ENCODE peak calls at places on chromosomes 11 and 22, in five cellular contexts. One of them, this sample, is unnamed. For H3K27me3, the result is how much of the 10 kb centered on the place peaks cover.

GRCh38 chr22:48806227-48806781 is 1021.4 kb downstream of the BRD1 start:
- DNase-seq in PC-3: no peak
- DNase-seq in cardiac muscle cell: no peak
- DNase-seq in CD8-positive, alpha-beta memory T cell: no peak
- DNase-seq in left ventricle myocardium inferior: no peak
- DNase-seq in this sample: no peak

GRCh38 chr11:8870461-8871282 is 40.3 kb upstream of the AKIP1 start:
- DNase-seq in PC-3: peak
- DNase-seq in cardiac muscle cell: peak
- DNase-seq in CD8-positive, alpha-beta memory T cell: no peak
- DNase-seq in left ventricle myocardium inferior: peak
- DNase-seq in this sample: peak

GRCh38 chr11:782264-783174 is 5.2 kb upstream of the GATD1 start:
- DNase-seq in PC-3: no peak
- DNase-seq in cardiac muscle cell: no peak
- DNase-seq in CD8-positive, alpha-beta memory T cell: no peak
- DNase-seq in left ventricle myocardium inferior: no peak
- DNase-seq in this sample: no peak

GRCh38 chr11:2219318-2220017 is 47.9 kb upstream of the TH start:
- DNase-seq in PC-3: no peak
- DNase-seq in cardiac muscle cell: no peak
- DNase-seq in CD8-positive, alpha-beta memory T cell: no peak
- DNase-seq in left ventricle myocardium inferior: no peak
- DNase-seq in this sample: no peak

GRCh38 chr11:106131998-106132397 is 54.5 kb downstream of the AASDHPPT start:
- DNase-seq in PC-3: no peak
- DNase-seq in cardiac muscle cell: no peak
- DNase-seq in CD8-positive, alpha-beta memory T cell: no peak
- DNase-seq in left ventricle myocardium inferior: no peak
- DNase-seq in this sample: no peak

GRCh38 chr11:121669422-121669821 is 216.7 kb upstream of the SORL1-AS1 start:
- DNase-seq in PC-3: peak
- DNase-seq in cardiac muscle cell: no peak
- DNase-seq in CD8-positive, alpha-beta memory T cell: no peak
- DNase-seq in left ventricle myocardium inferior: no peak
- DNase-seq in this sample: no peak

GRCh38 chr11:76234704-76235232 is 28.5 kb upstream of the WNT11 start:
- DNase-seq in PC-3: no peak
- DNase-seq in cardiac muscle cell: no peak
- DNase-seq in CD8-positive, alpha-beta memory T cell: no peak
- DNase-seq in left ventricle myocardium inferior: peak
- DNase-seq in this sample: no peak

GRCh38 chr11:134802598-134802997 is 390.6 kb upstream of the B3GAT1 start:
- DNase-seq in PC-3: no peak
- DNase-seq in cardiac muscle cell: no peak
- DNase-seq in CD8-positive, alpha-beta memory T cell: no peak
- DNase-seq in left ventricle myocardium inferior: no peak
- DNase-seq in this sample: no peak

GRCh38 chr11:57134284-57134683 is 47.5 kb upstream of the LRRC55 start:
- DNase-seq in PC-3: no peak
- DNase-seq in cardiac muscle cell: no peak
- DNase-seq in CD8-positive, alpha-beta memory T cell: no peak
- DNase-seq in left ventricle myocardium inferior: no peak
- DNase-seq in this sample: no peak

GRCh38 chr11:92941676-92942571 is 27.5 kb upstream of the MTNR1B start:
- DNase-seq in PC-3: peak
- DNase-seq in cardiac muscle cell: peak
- DNase-seq in CD8-positive, alpha-beta memory T cell: no peak
- DNase-seq in left ventricle myocardium inferior: no peak
- DNase-seq in this sample: no peak

GRCh38 chr11:3671334-3672254 is at the start of gene CHRNA10:
- DNase-seq in PC-3: no peak
- DNase-seq in cardiac muscle cell: no peak
- DNase-seq in CD8-positive, alpha-beta memory T cell: no peak
- DNase-seq in left ventricle myocardium inferior: no peak
- DNase-seq in this sample: no peak

GRCh38 chr11:66176650-66177049 is 91.8 kb upstream of the RAB1B start:
- DNase-seq in PC-3: peak
- DNase-seq in cardiac muscle cell: no peak
- DNase-seq in CD8-positive, alpha-beta memory T cell: no peak
- DNase-seq in left ventricle myocardium inferior: no peak
- DNase-seq in this sample: no peak

GRCh38 chr11:9569588-9570164 is 3.8 kb upstream of the WEE1 start:
- DNase-seq in PC-3: no peak
- DNase-seq in cardiac muscle cell: no peak
- DNase-seq in CD8-positive, alpha-beta memory T cell: no peak
- DNase-seq in left ventricle myocardium inferior: no peak
- DNase-seq in this sample: no peak

GRCh38 chr11:114228401-114229061 is 67.7 kb upstream of the NNMT start:
- DNase-seq in PC-3: no peak
- DNase-seq in cardiac muscle cell: no peak
- DNase-seq in CD8-positive, alpha-beta memory T cell: no peak
- DNase-seq in left ventricle myocardium inferior: no peak
- DNase-seq in this sample: no peak

GRCh38 chr11:114229062-114229450 is 67.1 kb upstream of the NNMT start:
- DNase-seq in PC-3: no peak
- DNase-seq in cardiac muscle cell: no peak
- DNase-seq in CD8-positive, alpha-beta memory T cell: no peak
- DNase-seq in left ventricle myocardium inferior: no peak
- DNase-seq in this sample: no peak

GRCh38 chr11:114230031-114230430 is 66.2 kb upstream of the NNMT start:
- DNase-seq in PC-3: no peak
- DNase-seq in cardiac muscle cell: no peak
- DNase-seq in CD8-positive, alpha-beta memory T cell: no peak
- DNase-seq in left ventricle myocardium inferior: no peak
- DNase-seq in this sample: no peak

GRCh38 chr11:114225662-114226061 is 70.5 kb upstream of the NNMT start:
- DNase-seq in PC-3: no peak
- DNase-seq in cardiac muscle cell: no peak
- DNase-seq in CD8-positive, alpha-beta memory T cell: no peak
- DNase-seq in left ventricle myocardium inferior: no peak
- DNase-seq in this sample: no peak

GRCh38 chr11:114226283-114226859 is 69.8 kb upstream of the NNMT start:
- DNase-seq in PC-3: no peak
- DNase-seq in cardiac muscle cell: no peak
- DNase-seq in CD8-positive, alpha-beta memory T cell: no peak
- DNase-seq in left ventricle myocardium inferior: no peak
- DNase-seq in this sample: no peak
- H3K27me3 ChIP-seq in PC-3: half or more
- H3K27me3 ChIP-seq in cardiac muscle cell: under half
- H3K27me3 ChIP-seq in CD8-positive, alpha-beta memory T cell: under half
- H3K27me3 ChIP-seq in left ventricle myocardium inferior: under half
- H3K27me3 ChIP-seq in this sample: under half

GRCh38 chr11:11733246-11733763 is 108.5 kb upstream of the USP47 start:
- DNase-seq in PC-3: peak
- DNase-seq in cardiac muscle cell: no peak
- DNase-seq in CD8-positive, alpha-beta memory T cell: no peak
- DNase-seq in left ventricle myocardium inferior: no peak
- DNase-seq in this sample: no peak

GRCh38 chr11:11728371-11728770 is 106.6 kb upstream of the GALNT18 start:
- DNase-seq in PC-3: no peak
- DNase-seq in cardiac muscle cell: no peak
- DNase-seq in CD8-positive, alpha-beta memory T cell: no peak
- DNase-seq in left ventricle myocardium inferior: no peak
- DNase-seq in this sample: no peak

GRCh38 chr11:11732116-11732515 is 109.7 kb upstream of the USP47 start:
- DNase-seq in PC-3: no peak
- DNase-seq in cardiac muscle cell: no peak
- DNase-seq in CD8-positive, alpha-beta memory T cell: no peak
- DNase-seq in left ventricle myocardium inferior: no peak
- DNase-seq in this sample: no peak

GRCh38 chr11:11735586-11735985 is 106.2 kb upstream of the USP47 start:
- DNase-seq in PC-3: no peak
- DNase-seq in cardiac muscle cell: no peak
- DNase-seq in CD8-positive, alpha-beta memory T cell: no peak
- DNase-seq in left ventricle myocardium inferior: no peak
- DNase-seq in this sample: no peak

DNA sequence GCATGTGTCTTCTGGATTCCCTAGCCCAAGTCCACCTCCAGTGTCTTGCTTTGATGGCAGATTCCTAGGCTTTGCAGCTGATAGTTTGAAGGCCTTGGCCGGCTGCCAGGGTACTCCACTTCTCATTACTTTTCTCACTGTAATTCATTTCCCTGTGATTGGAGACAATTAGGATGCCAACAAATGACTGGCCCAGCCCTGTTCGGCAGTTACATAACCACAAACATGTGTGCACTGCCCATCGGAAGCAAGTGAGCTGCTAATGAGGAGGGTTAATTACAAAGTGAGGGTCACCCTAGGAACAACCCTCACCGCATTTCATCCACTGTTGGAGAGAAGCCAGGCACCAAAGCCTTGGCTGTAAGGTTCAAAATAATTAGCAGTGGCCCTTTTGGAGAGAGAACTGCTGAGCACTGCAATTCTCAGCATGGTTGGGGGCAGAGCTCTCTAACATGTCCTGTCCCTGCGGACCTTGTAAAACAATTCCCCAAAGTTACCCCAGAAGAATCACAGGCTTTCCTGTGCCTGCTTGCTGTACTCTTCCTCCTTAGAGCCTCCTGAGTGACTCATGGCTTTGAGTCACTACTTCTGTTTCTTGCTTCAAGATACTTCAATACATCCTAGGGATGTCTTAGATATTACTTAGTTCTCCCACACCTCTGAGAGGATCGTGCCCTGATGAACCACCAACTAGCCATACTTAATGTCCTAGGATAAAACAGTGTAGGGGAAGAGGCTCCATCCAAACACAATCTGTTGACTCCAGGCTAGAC is 109.7 kb upstream of the GALNT18 start:
- DNase-seq in PC-3: peak
- DNase-seq in cardiac muscle cell: peak
- DNase-seq in CD8-positive, alpha-beta memory T cell: no peak
- DNase-seq in left ventricle myocardium inferior: no peak
- DNase-seq in this sample: no peak
- H3K27ac ChIP-seq in PC-3: no peak
- H3K27ac ChIP-seq in cardiac muscle cell: no peak
- H3K27ac ChIP-seq in CD8-positive, alpha-beta memory T cell: no peak
- H3K27ac ChIP-seq in left ventricle myocardium inferior: no peak
- H3K27ac ChIP-seq in this sample: peak

GRCh38 chr22:25816522-25817059 is 74.6 kb downstream of the MYO18B start:
- DNase-seq in PC-3: no peak
- DNase-seq in cardiac muscle cell: no peak
- DNase-seq in CD8-positive, alpha-beta memory T cell: no peak
- DNase-seq in left ventricle myocardium inferior: no peak
- DNase-seq in this sample: no peak
- H3K27me3 ChIP-seq in PC-3: under half
- H3K27me3 ChIP-seq in cardiac muscle cell: under half
- H3K27me3 ChIP-seq in CD8-positive, alpha-beta memory T cell: under half
- H3K27me3 ChIP-seq in left ventricle myocardium inferior: under half
- H3K27me3 ChIP-seq in this sample: under half

GRCh38 chr11:40289370-40289769 is 1170.1 kb downstream of the LRRC4C start:
- DNase-seq in PC-3: no peak
- DNase-seq in cardiac muscle cell: no peak
- DNase-seq in CD8-positive, alpha-beta memory T cell: no peak
- DNase-seq in left ventricle myocardium inferior: no peak
- DNase-seq in this sample: no peak
- H3K27ac ChIP-seq in PC-3: no peak
- H3K27ac ChIP-seq in cardiac muscle cell: no peak
- H3K27ac ChIP-seq in CD8-positive, alpha-beta memory T cell: no peak
- H3K27ac ChIP-seq in left ventricle myocardium inferior: no peak
- H3K27ac ChIP-seq in this sample: no peak

GRCh38 chr11:129375731-129376657 is at the start of gene BARX2:
- DNase-seq in PC-3: peak
- DNase-seq in cardiac muscle cell: peak
- DNase-seq in CD8-positive, alpha-beta memory T cell: no peak
- DNase-seq in left ventricle myocardium inferior: peak
- DNase-seq in this sample: peak
- H3K27me3 ChIP-seq in PC-3: half or more
- H3K27me3 ChIP-seq in cardiac muscle cell: half or more
- H3K27me3 ChIP-seq in CD8-positive, alpha-beta memory T cell: under half
- H3K27me3 ChIP-seq in left ventricle myocardium inferior: half or more
- H3K27me3 ChIP-seq in this sample: under half

This sample was measured in RWPE2.